ENCODE peak calls at places on chromosomes 6 and 20, in four cellular contexts. One of them, this sample, is unnamed.

GRCh38 chr6:105069821-105070445 is 109.9 kb downstream of the POPDC3 start:
- DNase-seq in AG04450: no peak
- DNase-seq in breast epithelium: no peak
- DNase-seq in neural progenitor cell: no peak
- DNase-seq in this sample: no peak

GRCh38 chr6:38876470-38876869 is 161.4 kb downstream of the DNAH8 start:
- DNase-seq in AG04450: no peak
- DNase-seq in breast epithelium: no peak
- DNase-seq in neural progenitor cell: peak
- DNase-seq in this sample: no peak

GRCh38 chr6:84842526-84843161 is 78.2 kb upstream of the TBX18 start:
- DNase-seq in AG04450: no peak
- DNase-seq in breast epithelium: no peak
- DNase-seq in neural progenitor cell: no peak
- DNase-seq in this sample: no peak

GRCh38 chr20:24634855-24635254 is 165.4 kb downstream of the SYNDIG1 start:
- DNase-seq in AG04450: peak
- DNase-seq in breast epithelium: no peak
- DNase-seq in neural progenitor cell: peak
- DNase-seq in this sample: no peak

GRCh38 chr6:63426844-63427243 is 107.1 kb upstream of the LGSN start:
- DNase-seq in AG04450: no peak
- DNase-seq in breast epithelium: no peak
- DNase-seq in neural progenitor cell: no peak
- DNase-seq in this sample: no peak

GRCh38 chr20:62799873-62800272 is 3.6 kb downstream of the MRGBP start:
- DNase-seq in AG04450: no peak
- DNase-seq in breast epithelium: no peak
- DNase-seq in neural progenitor cell: no peak
- DNase-seq in this sample: no peak

GRCh38 chr20:40414843-40415615 is 274.0 kb downstream of the MAFB start:
- DNase-seq in AG04450: no peak
- DNase-seq in breast epithelium: peak
- DNase-seq in neural progenitor cell: no peak
- DNase-seq in this sample: no peak

GRCh38 chr6:22899446-22899845 is 330.1 kb downstream of the HDGFL1 start:
- DNase-seq in AG04450: no peak
- DNase-seq in breast epithelium: no peak
- DNase-seq in neural progenitor cell: no peak
- DNase-seq in this sample: no peak

GRCh38 chr6:4503700-4504099 is 272.5 kb upstream of the CDYL start:
- DNase-seq in AG04450: no peak
- DNase-seq in breast epithelium: no peak
- DNase-seq in neural progenitor cell: no peak
- DNase-seq in this sample: no peak

GRCh38 chr6:7461416-7461815 is 71.8 kb downstream of the RIOK1 start:
- DNase-seq in AG04450: no peak
- DNase-seq in breast epithelium: no peak
- DNase-seq in neural progenitor cell: no peak
- DNase-seq in this sample: no peak

GRCh38 chr6:143400258-143401059 is 50.0 kb downstream of the ADAT2 start:
- DNase-seq in AG04450: no peak
- DNase-seq in breast epithelium: no peak
- DNase-seq in neural progenitor cell: no peak
- DNase-seq in this sample: no peak

GRCh38 chr6:54291738-54292137 is 16.5 kb upstream of the TINAG start:
- DNase-seq in AG04450: no peak
- DNase-seq in breast epithelium: no peak
- DNase-seq in neural progenitor cell: no peak
- DNase-seq in this sample: peak

GRCh38 chr6:113414511-113414910 is 442.6 kb upstream of the MARCKS start:
- DNase-seq in AG04450: peak
- DNase-seq in breast epithelium: no peak
- DNase-seq in neural progenitor cell: no peak
- DNase-seq in this sample: no peak

GRCh38 chr6:11682525-11682924 is 96.1 kb downstream of the ADTRP start:
- DNase-seq in AG04450: no peak
- DNase-seq in breast epithelium: no peak
- DNase-seq in neural progenitor cell: no peak
- DNase-seq in this sample: no peak

GRCh38 chr6:148438593-148438992 is 96.0 kb downstream of the SASH1 start:
- DNase-seq in AG04450: no peak
- DNase-seq in breast epithelium: no peak
- DNase-seq in neural progenitor cell: no peak
- DNase-seq in this sample: no peak

GRCh38 chr6:51926125-51926524 is 161.3 kb downstream of the PKHD1 start:
- DNase-seq in AG04450: no peak
- DNase-seq in breast epithelium: no peak
- DNase-seq in neural progenitor cell: no peak
- DNase-seq in this sample: no peak

GRCh38 chr20:37977786-37978185 is 55.5 kb downstream of the TTI1 start:
- DNase-seq in AG04450: no peak
- DNase-seq in breast epithelium: no peak
- DNase-seq in neural progenitor cell: no peak
- DNase-seq in this sample: no peak

GRCh38 chr20:57795347-57795697 is 85.5 kb upstream of the PMEPA1 start:
- DNase-seq in AG04450: no peak
- DNase-seq in breast epithelium: no peak
- DNase-seq in neural progenitor cell: no peak
- DNase-seq in this sample: no peak

GRCh38 chr6:105363100-105363754 is 39.7 kb downstream of the PREP start:
- DNase-seq in AG04450: no peak
- DNase-seq in breast epithelium: no peak
- DNase-seq in neural progenitor cell: peak
- DNase-seq in this sample: no peak

GRCh38 chr20:61800359-61801064 is 265.2 kb downstream of the TAF4 start:
- DNase-seq in AG04450: no peak
- DNase-seq in breast epithelium: no peak
- DNase-seq in neural progenitor cell: no peak
- DNase-seq in this sample: no peak

GRCh38 chr6:147503587-147503986 is 4.9 kb upstream of the SAMD5 start:
- DNase-seq in AG04450: no peak
- DNase-seq in breast epithelium: no peak
- DNase-seq in neural progenitor cell: peak
- DNase-seq in this sample: no peak

GRCh38 chr20:44603327-44603726 is 20.9 kb downstream of the PKIG start:
- DNase-seq in AG04450: no peak
- DNase-seq in breast epithelium: no peak
- DNase-seq in neural progenitor cell: peak
- DNase-seq in this sample: no peak
- TF ChIP-seq CTCF in AG04450: no peak
- TF ChIP-seq CTCF in breast epithelium: no peak
- TF ChIP-seq CTCF in neural progenitor cell: peak
- TF ChIP-seq CTCF in this sample: peak

GRCh38 chr6:154243793-154244768 is 112.5 kb downstream of the IPCEF1 start:
- DNase-seq in AG04450: no peak
- DNase-seq in breast epithelium: no peak
- DNase-seq in neural progenitor cell: peak
- DNase-seq in this sample: no peak

GRCh38 chr6:154245542-154245941 is 111.1 kb downstream of the IPCEF1 start:
- DNase-seq in AG04450: no peak
- DNase-seq in breast epithelium: no peak
- DNase-seq in neural progenitor cell: peak
- DNase-seq in this sample: no peak

GRCh38 chr6:154246723-154247118 is 109.9 kb downstream of the IPCEF1 start:
- DNase-seq in AG04450: no peak
- DNase-seq in breast epithelium: no peak
- DNase-seq in neural progenitor cell: no peak
- DNase-seq in this sample: no peak

GRCh38 chr6:154249499-154250298 is 106.9 kb downstream of the IPCEF1 start:
- DNase-seq in AG04450: no peak
- DNase-seq in breast epithelium: no peak
- DNase-seq in neural progenitor cell: no peak
- DNase-seq in this sample: peak

GRCh38 chr6:154247119-154247814 is 109.3 kb downstream of the IPCEF1 start:
- DNase-seq in AG04450: no peak
- DNase-seq in breast epithelium: no peak
- DNase-seq in neural progenitor cell: peak
- DNase-seq in this sample: no peak
- H3K4me3 ChIP-seq in AG04450: no peak
- H3K4me3 ChIP-seq in breast epithelium: peak
- H3K4me3 ChIP-seq in neural progenitor cell: peak
- H3K4me3 ChIP-seq in this sample: no peak

GRCh38 chr6:30041221-30041620 is 19.8 kb upstream of the POLR1H start:
- DNase-seq in AG04450: no peak
- DNase-seq in breast epithelium: no peak
- DNase-seq in neural progenitor cell: no peak
- DNase-seq in this sample: no peak

GRCh38 chr6:30042476-30042875 is 18.6 kb upstream of the POLR1H start:
- DNase-seq in AG04450: no peak
- DNase-seq in breast epithelium: no peak
- DNase-seq in neural progenitor cell: no peak
- DNase-seq in this sample: no peak

GRCh38 chr6:30042914-30043313 is 18.2 kb upstream of the POLR1H start:
- DNase-seq in AG04450: no peak
- DNase-seq in breast epithelium: no peak
- DNase-seq in neural progenitor cell: no peak
- DNase-seq in this sample: no peak

GRCh38 chr6:30043744-30044143 is 17.3 kb upstream of the POLR1H start:
- DNase-seq in AG04450: no peak
- DNase-seq in breast epithelium: no peak
- DNase-seq in neural progenitor cell: no peak
- DNase-seq in this sample: no peak

DNA sequence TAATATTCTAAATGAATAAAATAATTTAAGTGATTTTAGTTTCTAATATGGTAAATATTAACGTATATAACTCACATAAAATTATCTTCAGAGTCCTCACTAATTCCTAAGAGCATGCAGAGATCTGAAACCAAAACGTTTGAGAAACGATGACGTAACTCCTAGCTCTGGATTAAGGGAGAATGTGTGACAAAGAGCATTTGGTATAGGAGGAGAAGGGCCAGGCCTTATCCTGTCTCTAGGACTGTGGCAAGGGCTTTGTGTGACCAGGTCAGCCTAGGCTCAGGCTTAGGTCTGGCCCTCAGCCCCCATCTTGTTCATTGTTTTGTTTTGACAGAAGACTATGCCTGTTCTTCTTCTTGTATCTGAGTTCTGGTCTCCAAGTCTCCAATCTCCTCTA is 19.2 kb upstream of the POLR1H start:
- DNase-seq in AG04450: no peak
- DNase-seq in breast epithelium: no peak
- DNase-seq in neural progenitor cell: no peak
- DNase-seq in this sample: no peak
- TF ChIP-seq CTCF in AG04450: no peak
- TF ChIP-seq CTCF in breast epithelium: no peak
- TF ChIP-seq CTCF in neural progenitor cell: no peak
- TF ChIP-seq CTCF in this sample: no peak

GRCh38 chr20:3803854-3804253 is 7.7 kb downstream of the CDC25B start:
- DNase-seq in AG04450: no peak
- DNase-seq in breast epithelium: no peak
- DNase-seq in neural progenitor cell: no peak
- DNase-seq in this sample: no peak

GRCh38 chr20:3808141-3808479 is 12.0 kb downstream of the CDC25B start:
- DNase-seq in AG04450: peak
- DNase-seq in breast epithelium: peak
- DNase-seq in neural progenitor cell: no peak
- DNase-seq in this sample: no peak

GRCh38 chr20:3804254-3804751 is 8.2 kb downstream of the CDC25B start:
- DNase-seq in AG04450: no peak
- DNase-seq in breast epithelium: no peak
- DNase-seq in neural progenitor cell: no peak
- DNase-seq in this sample: no peak

GRCh38 chr20:3804781-3805180 is 8.7 kb downstream of the CDC25B start:
- DNase-seq in AG04450: no peak
- DNase-seq in breast epithelium: no peak
- DNase-seq in neural progenitor cell: no peak
- DNase-seq in this sample: no peak

DNA sequence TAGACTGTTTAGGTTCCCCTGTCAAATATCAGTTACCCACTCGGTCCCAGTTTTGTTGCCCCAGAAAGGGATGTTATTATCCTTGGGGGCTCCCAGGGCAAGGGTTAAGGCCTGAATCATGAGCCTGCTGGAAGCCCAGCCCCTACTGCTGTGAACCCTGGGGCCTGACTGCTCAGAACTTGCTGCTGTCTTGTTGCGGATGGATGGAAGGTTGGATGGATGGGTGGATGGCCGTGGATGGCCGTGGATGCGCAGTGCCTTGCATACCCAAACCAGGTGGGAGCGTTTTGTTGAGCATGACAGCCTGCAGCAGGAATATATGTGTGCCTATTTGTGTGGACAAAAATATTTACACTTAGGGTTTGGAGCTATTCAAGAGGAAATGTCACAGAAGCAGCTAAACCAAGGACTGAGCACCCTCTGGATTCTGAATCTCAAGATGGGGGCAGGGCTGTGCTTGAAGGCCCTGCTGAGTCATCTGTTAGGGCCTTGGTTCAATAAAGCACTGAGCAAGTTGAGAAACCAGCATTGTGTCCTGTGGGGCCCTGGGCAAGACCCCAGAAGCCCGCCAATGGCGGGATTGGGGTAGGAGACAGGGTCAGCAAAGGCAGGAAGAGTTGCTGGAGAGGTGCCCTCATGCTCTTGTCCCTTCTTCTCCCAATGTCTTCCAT is 9.6 kb downstream of the CDC25B start:
- DNase-seq in AG04450: no peak
- DNase-seq in breast epithelium: no peak
- DNase-seq in neural progenitor cell: no peak
- DNase-seq in this sample: no peak
- H3K4me3 ChIP-seq in AG04450: no peak
- H3K4me3 ChIP-seq in breast epithelium: no peak
- H3K4me3 ChIP-seq in neural progenitor cell: no peak
- H3K4me3 ChIP-seq in this sample: no peak

GRCh38 chr6:33841070-33841469 is 37.3 kb upstream of the MLN start:
- DNase-seq in AG04450: no peak
- DNase-seq in breast epithelium: no peak
- DNase-seq in neural progenitor cell: no peak
- DNase-seq in this sample: no peak
- TF ChIP-seq CTCF in AG04450: peak
- TF ChIP-seq CTCF in breast epithelium: no peak
- TF ChIP-seq CTCF in neural progenitor cell: no peak
- TF ChIP-seq CTCF in this sample: no peak

GRCh38 chr20:51800769-51801219 is 1.5 kb downstream of the SALL4 start:
- DNase-seq in AG04450: no peak
- DNase-seq in breast epithelium: no peak
- DNase-seq in neural progenitor cell: peak
- DNase-seq in this sample: no peak
- H3K4me3 ChIP-seq in AG04450: peak
- H3K4me3 ChIP-seq in breast epithelium: peak
- H3K4me3 ChIP-seq in neural progenitor cell: peak
- H3K4me3 ChIP-seq in this sample: no peak